ENCODE peak calls at places on chromosomes 2 and 18, in six cellular contexts. C, I, N, V, H and X are unnamed samples.

GRCh38 chr2:134127496-134127895 is 126.4 kb upstream of the MGAT5 start:
- DNase-seq in C (no peak), I (no peak), N (no peak), V (peak; percentile 68), H (no peak), X (no peak)

GRCh38 chr2:26238301-26238958 is 6.0 kb downstream of the HADHA start:
- DNase-seq in C (no peak), I (no peak), N (peak; percentile 35), V (no peak), H (no peak), X (no peak)

GRCh38 chr18:31227497-31228229 is 65.0 kb upstream of the DSC1 start:
- DNase-seq in C (no peak), I (no peak), N (no peak), V (no peak), H (no peak), X (no peak)

GRCh38 chr2:191686658-191687057 is 8.7 kb downstream of the NABP1 start:
- DNase-seq in C (no peak), I (no peak), N (no peak), V (no peak), H (no peak), X (no peak)

GRCh38 chr2:120222186-120223033 is 790 bp downstream of the TMEM185B start:
- DNase-seq in C (no peak), I (no peak), N (no peak), V (no peak), H (no peak), X (no peak)

GRCh38 chr2:45860136-45861106 is 208.9 kb downstream of the PRKCE start:
- DNase-seq in C (no peak), I (peak; percentile 35), N (peak; percentile 54), V (peak; percentile 7), H (peak; percentile 81), X (no peak)

GRCh38 chr2:38184964-38185603 is 109.1 kb upstream of the CYP1B1 start:
- DNase-seq in C (no peak), I (no peak), N (peak; percentile 92), V (no peak), H (no peak), X (no peak)

GRCh38 chr18:48621815-48622555 is 83.2 kb downstream of the CTIF start:
- DNase-seq in C (no peak), I (no peak), N (peak; percentile 11), V (no peak), H (no peak), X (no peak)

GRCh38 chr2:145123606-145124005 is 603.7 kb upstream of the ZEB2 start:
- DNase-seq in C (no peak), I (no peak), N (peak; percentile 79), V (no peak), H (peak; percentile 81), X (peak; percentile 7)

GRCh38 chr2:36338827-36339145 is 16.8 kb upstream of the CRIM1 start:
- DNase-seq in C (no peak), I (no peak), N (peak; percentile 80), V (no peak), H (no peak), X (no peak)

GRCh38 chr18:77106331-77106730 is 26.3 kb downstream of the MBP start:
- DNase-seq in C (peak; percentile 58), I (no peak), N (no peak), V (peak; percentile 54), H (no peak), X (no peak)

GRCh38 chr2:165274698-165275097 is 35.5 kb downstream of the SCN2A start:
- DNase-seq in C (no peak), I (no peak), N (peak; percentile 5), V (no peak), H (peak; percentile 71), X (no peak)

GRCh38 chr2:62705859-62706720 is 577 bp downstream of the EHBP1 start:
- DNase-seq in C (no peak), I (peak; percentile 15), N (peak; percentile 56), V (peak; percentile 35), H (peak; percentile 69), X (peak; percentile 82)